ENCODE peak calls at places on chromosomes 6 and 20, in four cellular contexts. A is H9; B is central memory CD4-positive, alpha-beta T cell; S is H7. R is an unnamed sample.

GRCh38 chr20:1934162-1934561 is 39.0 kb downstream of the SIRPA start:
- DNase-seq in A (no peak), B (no peak), S (no peak), R (no peak)

GRCh38 chr6:43086022-43086658 is 10.0 kb downstream of the PTK7 start:
- DNase-seq in A (no peak), B (no peak), S (peak), R (no peak)

GRCh38 chr6:158707120-158707519 is 57.3 kb downstream of the SYTL3 start:
- DNase-seq in A (peak), B (no peak), S (peak), R (peak)

GRCh38 chr6:71248306-71248705 is 40.3 kb upstream of the OGFRL1 start:
- DNase-seq in A (peak), B (no peak), S (no peak), R (peak)

GRCh38 chr6:150008588-150008987 is 16.7 kb downstream of the RAET1L start:
- DNase-seq in A (no peak), B (no peak), S (no peak), R (peak)

GRCh38 chr6:164167873-164168405 is 753.4 kb downstream of the QKI start:
- DNase-seq in A (no peak), B (no peak), S (no peak), R (no peak)

GRCh38 chr6:127462391-127462790 is 3.2 kb upstream of the KIAA0408 start:
- DNase-seq in A (no peak), B (no peak), S (no peak), R (peak)

GRCh38 chr20:57323034-57323433 is 6.6 kb upstream of the SPO11 start:
- DNase-seq in A (peak), B (no peak), S (peak), R (peak)

GRCh38 chr20:45890997-45891983 is at the start of the genes CTSA and NEURL2:
- DNase-seq in A (peak), B (peak), S (peak), R (peak)

GRCh38 chr6:3410385-3411360 is 46.2 kb downstream of the SLC22A23 start:
- DNase-seq in A (peak), B (peak), S (peak), R (peak)

GRCh38 chr6:451847-452246 is 60.3 kb downstream of the IRF4 start:
- DNase-seq in A (peak), B (no peak), S (no peak), R (no peak)

GRCh38 chr20:21047981-21048380 is 58.2 kb downstream of the LINC00237 start:
- DNase-seq in A (no peak), B (no peak), S (no peak), R (no peak)

GRCh38 chr6:150667977-150668716 is 68.5 kb downstream of the PLEKHG1 start:
- DNase-seq in A (no peak), B (no peak), S (no peak), R (no peak)

GRCh38 chr6:169229611-169230321 is 23.9 kb downstream of the THBS2 start:
- DNase-seq in A (no peak), B (no peak), S (peak), R (no peak)

GRCh38 chr6:30518505-30518850 is 29.2 kb downstream of the HLA-E start:
- DNase-seq in A (no peak), B (no peak), S (no peak), R (peak)

GRCh38 chr6:22152871-22153270 is 144.0 kb downstream of the PRL start:
- DNase-seq in A (no peak), B (no peak), S (no peak), R (no peak)

GRCh38 chr6:74091133-74091793 is 395.3 kb downstream of the CD109 start:
- DNase-seq in A (no peak), B (no peak), S (peak), R (no peak)

GRCh38 chr20:47392721-47393073 is 36.2 kb upstream of the ZMYND8 start:
- DNase-seq in A (no peak), B (no peak), S (no peak), R (no peak)

GRCh38 chr6:41100871-41101287 is 28.1 kb downstream of the NFYA start:
- DNase-seq in A (peak), B (no peak), S (peak), R (peak)

R was measured in endodermal cell.